ENCODE peak calls at places on chromosomes 1 and 21, in eight cellular contexts. X is SJCRH30, P is cardiac septum, E is bronchial epithelial cell, T is cardiac fibroblast, V is germinal center, H is KBM-7, O is heart right ventricle. R is an unnamed sample.

GRCh38 chr1:43436371-43436770 is 17.4 kb downstream of the HYI start:
- DNase-seq in V (no peak), P (peak; percentile 6), H (no peak), E (no peak), X (no peak), T (no peak), O (no peak), R (no peak)

GRCh38 chr1:7281821-7282220 is 489.3 kb upstream of the VAMP3 start:
- DNase-seq in T (peak; percentile 74), P (no peak), V (no peak), X (peak; percentile 89), O (no peak), E (no peak), H (no peak), R (no peak)

GRCh38 chr1:23557471-23558124 is 1.7 kb downstream of the ID3 start:
- DNase-seq in T (peak; percentile 43), X (peak; percentile 35), O (no peak), E (peak; percentile 23), H (no peak), P (no peak), V (no peak), R (peak; percentile 42)

GRCh38 chr1:40495315-40495903 is 13.2 kb upstream of the EXO5 start:
- DNase-seq in T (peak; percentile 3), E (no peak), V (no peak), P (no peak), X (peak; percentile 26), O (no peak), H (peak; percentile 22), R (no peak)

GRCh38 chr1:156033011-156033410 is 12.3 kb upstream of the SSR2 start:
- DNase-seq in O (no peak), E (no peak), X (no peak), H (no peak), V (no peak), T (peak; percentile 47), P (no peak), R (peak; percentile 66)

GRCh38 chr1:205438213-205439158 is 16.6 kb upstream of the LEMD1 start:
- DNase-seq in O (peak; percentile 90), H (peak; percentile 62), E (peak; percentile 55), V (no peak), P (peak; percentile 85), X (peak; percentile 95), T (peak; percentile 88), R (peak; percentile 79)

GRCh38 chr1:87104945-87105344 is 190.5 kb downstream of the HS2ST1 start:
- DNase-seq in V (no peak), E (peak; percentile 63), X (no peak), T (no peak), O (no peak), P (no peak), H (no peak), R (no peak)

GRCh38 chr1:110192541-110192940 is 17.6 kb upstream of the KCNC4 start:
- DNase-seq in T (no peak), E (no peak), P (no peak), V (no peak), H (no peak), X (no peak), O (no peak), R (no peak)

GRCh38 chr1:24749886-24750285 is 4.6 kb downstream of the CLIC4 start:
- DNase-seq in E (no peak), X (no peak), H (no peak), P (no peak), T (no peak), V (no peak), O (no peak), R (no peak)

GRCh38 chr21:33069994-33070811 is at the start of gene OLIG1:
- DNase-seq in V (peak; percentile 61), T (peak; percentile 19), P (peak; percentile 89), H (peak; percentile 86), X (peak; percentile 63), E (no peak), O (no peak), R (peak; percentile 40)

GRCh38 chr1:175338447-175339135 is 146.0 kb upstream of the KIAA0040 start:
- DNase-seq in X (peak; percentile 26), V (peak; percentile 57), E (peak; percentile 12), P (no peak), T (no peak), H (peak; percentile 36), O (no peak), R (peak; percentile 54)

GRCh38 chr1:65026235-65026634 is 59.9 kb upstream of the JAK1 start:
- DNase-seq in T (peak; percentile 56), V (no peak), O (no peak), E (no peak), X (no peak), H (no peak), P (no peak), R (no peak)

GRCh38 chr1:162548170-162548569 is 13.4 kb upstream of the UAP1 start:
- DNase-seq in O (peak; percentile 38), T (peak; percentile 57), E (no peak), V (no peak), X (no peak), H (no peak), P (no peak), R (no peak)

GRCh38 chr1:63322944-63323865 is 838 bp downstream of the FOXD3 start:
- DNase-seq in T (peak; percentile 16), P (no peak), O (no peak), H (peak; percentile 48), E (no peak), X (peak; percentile 44), V (no peak), R (peak; percentile 34)

GRCh38 chr1:116777831-116778830 is 23.9 kb downstream of the CD2 start:
- DNase-seq in T (peak; percentile 60), O (no peak), H (no peak), X (no peak), V (no peak), E (peak; percentile 48), P (no peak), R (no peak)

GRCh38 chr1:89087241-89087640 is 22.2 kb upstream of the GBP1 start:
- DNase-seq in V (no peak), E (no peak), T (no peak), X (peak; percentile 20), O (no peak), P (no peak), H (no peak), R (no peak)

GRCh38 chr1:168202941-168203654 is 22.7 kb upstream of the SFT2D2 start:
- DNase-seq in V (no peak), P (no peak), E (peak; percentile 42), X (no peak), H (no peak), O (no peak), T (peak; percentile 93), R (no peak)

GRCh38 chr1:93502561-93502960 is 54.6 kb downstream of the FNBP1L start:
- DNase-seq in X (no peak), P (no peak), H (no peak), O (no peak), E (peak; percentile 51), V (no peak), T (no peak), R (no peak)

GRCh38 chr21:43925096-43925481 is 60.1 kb downstream of the AGPAT3 start:
- DNase-seq in T (no peak), O (no peak), X (no peak), V (no peak), H (no peak), P (no peak), E (peak; percentile 8), R (no peak)

GRCh38 chr1:59653968-59654367 is 160.8 kb upstream of the HOOK1 start:
- DNase-seq in H (no peak), X (no peak), V (no peak), T (no peak), E (no peak), P (no peak), O (no peak), R (no peak)

GRCh38 chr1:147204080-147204479 is 21.1 kb downstream of the FMO5 start:
- DNase-seq in V (no peak), P (no peak), H (peak; percentile 51), X (no peak), T (no peak), E (no peak), O (no peak), R (no peak)

GRCh38 chr1:215529111-215529510 is 38.0 kb upstream of the KCTD3 start:
- DNase-seq in O (no peak), E (no peak), H (no peak), V (no peak), T (no peak), X (no peak), P (no peak), R (no peak)

GRCh38 chr1:243440406-243440805 is 184.6 kb downstream of the SDCCAG8 start:
- DNase-seq in T (no peak), O (no peak), V (no peak), P (no peak), X (no peak), H (no peak), E (no peak), R (no peak)

GRCh38 chr1:22044690-22045420 is 7.7 kb upstream of the CDC42 start:
- DNase-seq in T (peak; percentile 80), V (no peak), O (no peak), H (no peak), X (no peak), E (peak; percentile 88), P (no peak), R (no peak)

GRCh38 chr1:63915121-63915520 is 141.3 kb downstream of the ROR1 start:
- DNase-seq in H (peak; percentile 9), X (peak; percentile 63), P (no peak), V (peak; percentile 8), T (no peak), O (no peak), E (peak; percentile 8), R (peak; percentile 55)

GRCh38 chr1:97277891-97278662 is 556.5 kb downstream of the PTBP2 start:
- DNase-seq in O (no peak), P (no peak), H (no peak), T (peak; percentile 83), E (peak; percentile 97), X (no peak), V (no peak), R (peak; percentile 77)

GRCh38 chr1:204384636-204385354 is 25.1 kb upstream of the PLEKHA6 start:
- DNase-seq in T (peak; percentile 72), H (no peak), X (no peak), O (peak; percentile 30), P (no peak), V (no peak), E (peak; percentile 60), R (peak; percentile 76)

GRCh38 chr1:2279210-2279639 is 51.1 kb downstream of the SKI start:
- DNase-seq in V (no peak), E (no peak), T (peak; percentile 99), O (peak; percentile 86), P (no peak), H (no peak), X (peak; percentile 90), R (peak; percentile 94)

GRCh38 chr1:201511396-201511795 is 4.5 kb upstream of the CSRP1 start:
- DNase-seq in E (no peak), X (no peak), T (no peak), P (no peak), H (no peak), V (no peak), O (no peak), R (no peak)

GRCh38 chr1:31264790-31265386 is 25.2 kb upstream of the NKAIN1 start:
- DNase-seq in H (no peak), E (no peak), T (no peak), X (no peak), V (no peak), O (peak; percentile 32), P (no peak), R (no peak)

GRCh38 chr1:108082741-108083562 is 117.2 kb downstream of the SLC25A24 start:
- DNase-seq in X (no peak), V (no peak), T (no peak), H (peak; percentile 55), E (peak; percentile 31), P (no peak), O (no peak), R (peak; percentile 18)

GRCh38 chr1:44025816-44026215 is 5.4 kb downstream of the SLC6A9 start:
- DNase-seq in X (no peak), O (no peak), P (no peak), H (no peak), V (peak; percentile 56), T (no peak), E (peak; percentile 44), R (no peak)

GRCh38 chr21:42666023-42666747 is 12.8 kb downstream of the PDE9A start:
- DNase-seq in V (peak; percentile 65), H (peak; percentile 15), T (no peak), O (no peak), P (no peak), X (peak; percentile 46), E (no peak), R (peak; percentile 27)

GRCh38 chr1:159211331-159212136 is 6.9 kb downstream of the ACKR1 start:
- DNase-seq in E (peak; percentile 18), H (peak; percentile 30), V (peak; percentile 54), T (peak; percentile 80), X (peak; percentile 61), O (no peak), P (no peak), R (peak; percentile 60)